ENCODE peak calls at places on chromosomes 3 and 15, in six cellular contexts. Y is naive thymus-derived CD4-positive, alpha-beta T cell; A is ascending aorta; B is trophoblast cell; Z is testis; X is fibroblast of lung. D is an unnamed sample.
A peak's percentile ranks its signal among the peaks of the same experiment; 100 is the strongest.

GRCh38 chr3:153670577-153670976 is 450.6 kb upstream of the ARHGEF26 start:
- DNase-seq in Y (no peak), A (no peak), B (no peak), Z (no peak), X (no peak), D (no peak)

GRCh38 chr15:31235298-31236183 is 91.1 kb upstream of the KLF13 start:
- DNase-seq in Y (no peak), A (no peak), B (no peak), Z (peak; percentile 82), X (peak; percentile 44), D (no peak)

GRCh38 chr15:66496951-66497501 is 536 bp downstream of the SNAPC5 start:
- DNase-seq in Y (no peak), A (no peak), B (no peak), Z (no peak), X (no peak), D (no peak)

GRCh38 chr3:130084581-130084980 is 3.0 kb downstream of the ALG1L2 start:
- DNase-seq in Y (no peak), A (no peak), B (no peak), Z (no peak), X (no peak), D (no peak)

GRCh38 chr15:35833590-35833989 is 287.6 kb upstream of the DPH6 start:
- DNase-seq in Y (no peak), A (no peak), B (no peak), Z (no peak), X (peak; percentile 5), D (no peak)

GRCh38 chr3:9820944-9821343 is 10.9 kb downstream of the TTLL3 start:
- DNase-seq in Y (no peak), A (no peak), B (no peak), Z (no peak), X (peak; percentile 40), D (no peak)

GRCh38 chr3:53589201-53589600 is 94.8 kb downstream of the CACNA1D start:
- DNase-seq in Y (no peak), A (no peak), B (no peak), Z (no peak), X (no peak), D (no peak)

GRCh38 chr3:38397320-38397719 is 50.7 kb downstream of the XYLB start:
- DNase-seq in Y (no peak), A (no peak), B (no peak), Z (peak; percentile 31), X (peak; percentile 49), D (no peak)

GRCh38 chr15:37098468-37099320 is 1.7 kb downstream of the MEIS2 start:
- DNase-seq in Y (peak; percentile 15), A (no peak), B (peak; percentile 27), Z (peak; percentile 45), X (peak; percentile 55), D (no peak)

GRCh38 chr3:30161370-30161769 is 445.0 kb upstream of the TGFBR2 start:
- DNase-seq in Y (no peak), A (peak; percentile 71), B (no peak), Z (no peak), X (peak; percentile 86), D (no peak)

GRCh38 chr3:24311881-24312280 is 182.8 kb downstream of the THRB start:
- DNase-seq in Y (no peak), A (no peak), B (no peak), Z (no peak), X (peak; percentile 74), D (no peak)

GRCh38 chr3:46998121-46998851 is 18.8 kb downstream of the NBEAL2 start:
- DNase-seq in Y (peak; percentile 67), A (no peak), B (peak; percentile 65), Z (peak; percentile 85), X (peak; percentile 39), D (no peak)

GRCh38 chr3:148971819-148972218 is 19.5 kb upstream of the GYG1 start:
- DNase-seq in Y (no peak), A (no peak), B (no peak), Z (peak; percentile 71), X (peak; percentile 87), D (no peak)

GRCh38 chr3:109874900-109875735 is 537.8 kb upstream of the DPPA4 start:
- DNase-seq in Y (no peak), A (no peak), B (no peak), Z (no peak), X (no peak), D (no peak)

GRCh38 chr3:155554777-155555445 is 190.0 kb downstream of the PLCH1 start:
- DNase-seq in Y (no peak), A (no peak), B (no peak), Z (no peak), X (no peak), D (peak; percentile 7)

GRCh38 chr15:46857103-46857502 is 860.2 kb upstream of the SEMA6D start:
- DNase-seq in Y (no peak), A (no peak), B (no peak), Z (no peak), X (no peak), D (no peak)

GRCh38 chr3:71011565-71012287 is 571.8 kb downstream of the FOXP1 start:
- DNase-seq in Y (no peak), A (no peak), B (no peak), Z (no peak), X (peak; percentile 27), D (no peak)

GRCh38 chr15:85756411-85757072 is 38.2 kb downstream of the KLHL25 start:
- DNase-seq in Y (no peak), A (peak; percentile 34), B (peak; percentile 80), Z (no peak), X (no peak), D (no peak)

GRCh38 chr3:108091498-108092259 is 848 bp upstream of the CD47 start:
- DNase-seq in Y (peak; percentile 73), A (no peak), B (no peak), Z (no peak), X (no peak), D (no peak)

GRCh38 chr15:78050441-78050809 is 27.1 kb downstream of the TBC1D2B start:
- DNase-seq in Y (no peak), A (no peak), B (peak; percentile 41), Z (no peak), X (no peak), D (no peak)

GRCh38 chr3:58429657-58430056 is 4.0 kb downstream of the PDHB start:
- DNase-seq in Y (no peak), A (no peak), B (no peak), Z (no peak), X (no peak), D (peak; percentile 53)

GRCh38 chr3:100463002-100463401 is 29.4 kb upstream of the TMEM45A start:
- DNase-seq in Y (no peak), A (no peak), B (peak; percentile 30), Z (peak; percentile 53), X (peak; percentile 81), D (peak; percentile 21)

GRCh38 chr3:66450389-66451022 is 50.3 kb downstream of the LRIG1 start:
- DNase-seq in Y (no peak), A (peak; percentile 80), B (no peak), Z (peak; percentile 78), X (peak; percentile 77), D (no peak)

GRCh38 chr3:127721536-127721935 is 48.8 kb downstream of the ABTB1 start:
- DNase-seq in Y (no peak), A (no peak), B (no peak), Z (no peak), X (no peak), D (no peak)

GRCh38 chr3:19543212-19543841 is 390.7 kb downstream of the EFHB start:
- DNase-seq in Y (no peak), A (no peak), B (no peak), Z (peak; percentile 27), X (no peak), D (peak; percentile 15)

GRCh38 chr3:190673157-190673556 is 159.3 kb downstream of the IL1RAP start:
- DNase-seq in Y (no peak), A (no peak), B (no peak), Z (no peak), X (no peak), D (no peak)

GRCh38 chr15:82021992-82022391 is 23.8 kb downstream of the MEX3B start:
- DNase-seq in Y (no peak), A (no peak), B (no peak), Z (peak; percentile 86), X (peak; percentile 65), D (no peak)

GRCh38 chr3:123444023-123444422 is 4.9 kb downstream of the ADCY5 start:
- DNase-seq in Y (no peak), A (no peak), B (no peak), Z (no peak), X (no peak), D (no peak)

GRCh38 chr3:186362988-186363387 is 954 bp upstream of the DGKG start:
- DNase-seq in Y (no peak), A (peak; percentile 72), B (peak; percentile 16), Z (no peak), X (no peak), D (no peak)

GRCh38 chr3:64530434-64531049 is 157.3 kb downstream of the ADAMTS9 start:
- DNase-seq in Y (no peak), A (peak; percentile 88), B (peak; percentile 38), Z (peak; percentile 85), X (peak; percentile 69), D (no peak)

GRCh38 chr3:9469953-9470352 is 72.5 kb downstream of the SETD5 start:
- DNase-seq in Y (no peak), A (no peak), B (no peak), Z (no peak), X (no peak), D (no peak)

GRCh38 chr3:181040030-181040429 is 50.5 kb upstream of the DNAJC19 start:
- DNase-seq in Y (no peak), A (no peak), B (no peak), Z (no peak), X (no peak), D (no peak)
- H3K4me3 ChIP-seq in Y (no peak overlapping the region), A (no peak overlapping the region), B (no peak overlapping the region), Z (no peak overlapping the region), X (no peak overlapping the region), D (no peak overlapping the region)

DNA sequence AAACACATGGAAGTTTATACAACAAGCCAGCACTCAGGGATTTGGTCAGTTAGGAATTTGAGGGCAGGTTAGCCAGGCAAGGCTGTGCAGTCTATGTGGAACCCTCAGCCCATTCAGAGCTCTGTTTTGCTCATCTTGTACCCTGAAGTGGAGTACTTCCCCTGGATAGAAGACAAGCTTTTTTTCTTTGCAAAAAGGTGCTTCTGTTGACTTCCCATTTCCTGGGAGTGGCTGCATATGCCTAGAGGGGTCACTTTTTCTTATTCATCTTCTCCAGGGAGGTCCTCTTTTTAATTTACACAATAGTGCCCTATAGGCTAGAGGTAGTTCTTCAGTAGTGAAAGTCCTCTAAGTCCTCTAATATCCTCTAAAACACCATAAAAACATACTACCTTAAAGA is 225.0 kb upstream of the P2RY1 start:
- DNase-seq in Y (no peak), A (no peak), B (no peak), Z (no peak), X (no peak), D (no peak)
- H3K4me3 ChIP-seq in Y (no peak overlapping the region), A (no peak overlapping the region), B (no peak overlapping the region), Z (no peak overlapping the region), X (no peak overlapping the region), D (no peak overlapping the region)

GRCh38 chr3:152471814-152472605 is 203.3 kb downstream of the MBNL1 start:
- DNase-seq in Y (peak; percentile 75), A (peak; percentile 88), B (peak; percentile 56), Z (peak; percentile 78), X (peak; percentile 72), D (peak; percentile 47)
- H3K4me3 ChIP-seq in Y (peak overlapping the region; percentile 32), A (peak overlapping the region; percentile 32), B (no peak overlapping the region), Z (no peak overlapping the region), X (no peak overlapping the region), D (peak overlapping the region; percentile 23)

GRCh38 chr3:43998841-43999805 is 242.6 kb upstream of the TOPAZ1 start:
- DNase-seq in Y (no peak), A (no peak), B (no peak), Z (peak; percentile 68), X (peak; percentile 69), D (no peak)
- H3K4me3 ChIP-seq in Y (no peak overlapping the region), A (peak overlapping the region; percentile 75), B (peak overlapping the region; percentile 79), Z (peak overlapping the region; percentile 64), X (peak overlapping the region; percentile 82), D (peak overlapping the region; percentile 61)

D was measured in GM12864.